ENCODE peak calls at places on chromosomes 7 and 10, in nine cellular contexts. K is keratinocyte, M is left lung, R is spleen, W is transverse colon, I is lower lobe of right lung, H is A549, N is heart right ventricle, L is fibroblast of lung. A is an unnamed sample.

GRCh38 chr7:129571201-129571600 is 40.3 kb upstream of the NRF1 start:
- DNase-seq in W (no peak), M (no peak), K (no peak), R (no peak), I (no peak), N (no peak), H (no peak), L (no peak), A (no peak)

GRCh38 chr7:150826061-150826849 is 25.7 kb downstream of the TMEM176A start:
- DNase-seq in K (no peak), L (no peak), N (peak; percentile 58), W (peak; percentile 63), R (no peak), M (no peak), I (no peak), H (no peak), A (no peak)

GRCh38 chr10:116699049-116699782 is 43.1 kb downstream of the HSPA12A start:
- DNase-seq in K (no peak), I (no peak), W (no peak), R (no peak), H (no peak), N (no peak), L (no peak), M (no peak), A (no peak)

GRCh38 chr10:5501976-5502902 is 2.9 kb upstream of the CALML5 start:
- DNase-seq in M (no peak), L (no peak), K (no peak), I (no peak), R (no peak), W (peak; percentile 6), H (no peak), N (no peak), A (no peak)

GRCh38 chr7:87574630-87575029 is 26.1 kb downstream of the ABCB1 start:
- DNase-seq in M (no peak), L (peak; percentile 62), H (no peak), R (no peak), N (no peak), K (peak; percentile 33), I (no peak), W (no peak), A (no peak)

GRCh38 chr7:45917658-45918057 is 3.4 kb downstream of the IGFBP3 start:
- DNase-seq in N (peak; percentile 85), R (peak; percentile 91), K (no peak), I (peak; percentile 79), W (peak; percentile 77), M (peak; percentile 89), L (peak; percentile 64), H (peak; percentile 69), A (peak; percentile 81)

GRCh38 chr7:132422502-132423101 is 153.7 kb downstream of the PLXNA4 start:
- DNase-seq in M (no peak), K (no peak), W (no peak), H (no peak), L (peak; percentile 48), N (no peak), I (no peak), R (peak; percentile 37), A (no peak)

GRCh38 chr7:129213828-129214227 is 11.0 kb upstream of the AHCYL2 start:
- DNase-seq in I (no peak), L (no peak), W (no peak), K (no peak), M (no peak), N (no peak), H (peak; percentile 54), R (no peak), A (no peak)

GRCh38 chr7:108222236-108222892 is 92.2 kb upstream of the LAMB4 start:
- DNase-seq in K (no peak), R (no peak), N (no peak), W (no peak), M (no peak), L (peak; percentile 41), I (no peak), H (peak; percentile 54), A (no peak)

GRCh38 chr10:109374215-109374614 is 549.1 kb downstream of the XPNPEP1 start:
- DNase-seq in N (no peak), R (no peak), W (no peak), M (no peak), I (no peak), L (peak; percentile 47), K (no peak), H (no peak), A (no peak)

GRCh38 chr7:33130184-33130583 is 820 bp downstream of the BBS9 start:
- DNase-seq in K (no peak), W (no peak), L (no peak), R (no peak), I (no peak), H (no peak), M (no peak), N (no peak), A (no peak)

DNA sequence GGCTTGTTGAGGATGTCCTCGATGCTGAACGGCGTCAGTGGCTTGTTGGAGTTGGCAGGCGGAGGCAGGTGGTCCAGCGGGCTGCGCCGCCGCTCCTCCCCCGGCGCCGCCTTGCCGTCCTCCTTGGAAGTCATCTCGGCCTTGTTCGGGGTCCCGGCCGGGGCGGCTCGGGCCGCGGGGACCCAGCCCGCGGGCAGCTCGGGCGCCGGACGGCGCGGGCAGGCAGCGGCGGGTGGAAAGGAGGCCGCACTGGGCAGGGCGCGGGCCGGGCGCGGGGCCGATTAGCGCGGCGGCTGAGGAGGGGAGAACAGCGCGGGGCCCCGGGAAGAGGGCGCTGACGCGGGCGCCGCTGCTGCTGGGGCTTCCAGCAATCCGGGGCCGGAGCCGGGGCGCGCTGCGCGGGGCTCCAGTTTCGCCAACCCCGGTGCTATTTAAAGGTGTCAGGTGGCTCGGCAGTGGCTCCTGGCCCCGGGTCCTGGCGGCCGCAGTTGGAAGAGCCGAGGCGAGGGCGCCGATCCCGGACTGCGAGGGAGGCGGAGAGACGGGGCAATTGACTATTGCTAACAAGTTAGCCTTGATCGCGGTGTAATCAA is 485 bp downstream of the LBX1 start:
- DNase-seq in W (no peak), I (no peak), R (no peak), K (no peak), L (no peak), M (no peak), H (no peak), N (no peak), A (no peak)
- H3K4me1 ChIP-seq in W (peaks cover 54% of the 10 kb centered on the region), I (peaks cover 51% of the 10 kb centered on the region), R (peaks cover 57% of the 10 kb centered on the region), K (peaks cover 18% of the 10 kb centered on the region), L (no peaks in the 10 kb centered on the region), M (peaks cover 61% of the 10 kb centered on the region), H (peaks cover 4% of the 10 kb centered on the region), N (peaks cover 52% of the 10 kb centered on the region), A (peaks cover 51% of the 10 kb centered on the region)

GRCh38 chr10:125379592-125379991 is 219.2 kb upstream of the CTBP2 start:
- DNase-seq in I (no peak), W (no peak), H (no peak), N (no peak), R (no peak), L (no peak), M (no peak), K (no peak), A (no peak)

GRCh38 chr10:125373546-125373945 is 213.2 kb upstream of the CTBP2 start:
- DNase-seq in W (no peak), K (no peak), N (no peak), I (no peak), H (no peak), R (no peak), M (no peak), L (no peak), A (no peak)

GRCh38 chr10:125370578-125370977 is 210.2 kb upstream of the CTBP2 start:
- DNase-seq in H (peak; percentile 3), I (no peak), W (no peak), L (no peak), N (no peak), K (no peak), R (no peak), M (peak; percentile 62), A (no peak)

GRCh38 chr10:125377368-125377767 is 217.0 kb upstream of the CTBP2 start:
- DNase-seq in L (no peak), H (no peak), W (no peak), I (no peak), M (no peak), K (no peak), N (no peak), R (no peak), A (no peak)

GRCh38 chr10:125375210-125375609 is 214.8 kb upstream of the CTBP2 start:
- DNase-seq in I (no peak), W (no peak), L (peak; percentile 11), K (no peak), R (no peak), N (no peak), M (no peak), H (peak; percentile 30), A (no peak)
- TF ChIP-seq CTCF in I (no peak), W (no peak), L (no peak), K (no peak), R (no peak), N (no peak), M (no peak), H (peak; percentile 15), A (no peak)

DNA sequence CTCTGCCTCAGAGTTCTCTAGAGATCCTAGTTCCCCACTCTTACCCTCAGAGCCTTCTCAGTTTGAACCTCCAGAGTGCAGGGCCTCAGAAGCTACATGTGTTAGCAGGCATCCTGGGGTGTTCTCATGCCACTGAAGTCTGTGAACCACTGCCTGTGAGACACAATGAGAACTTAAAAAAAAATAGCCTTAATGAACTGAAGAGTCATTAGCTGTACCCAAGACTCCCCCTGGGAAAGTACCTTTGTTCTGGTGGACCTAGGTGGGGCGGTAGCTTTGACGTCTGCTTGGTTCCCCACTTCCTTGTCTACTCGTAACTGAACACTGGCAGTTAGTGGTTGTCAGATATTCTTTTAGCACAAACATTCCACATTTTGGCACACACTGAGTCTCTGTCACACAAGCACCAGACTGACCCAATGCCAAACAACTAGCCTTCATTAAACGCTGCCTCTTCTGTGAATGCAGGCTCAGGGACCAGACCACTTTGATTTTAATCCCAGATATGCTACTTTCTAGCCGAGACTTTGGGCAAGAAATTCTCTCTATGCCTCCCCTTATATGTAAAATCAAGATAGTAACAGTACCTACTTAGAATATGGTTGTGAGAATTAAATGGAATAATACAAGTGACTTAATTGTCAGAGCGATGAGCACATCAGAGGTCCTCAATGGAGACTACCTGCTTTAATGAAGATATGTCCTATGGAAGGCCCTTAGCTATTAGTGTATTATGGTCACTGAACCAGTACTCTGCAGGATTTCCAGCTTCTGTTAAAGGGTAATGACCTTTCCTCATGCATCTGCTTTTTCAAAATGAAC is 75.3 kb upstream of the CC2D2B start:
- DNase-seq in R (peak; percentile 77), I (no peak), M (no peak), K (no peak), L (no peak), H (no peak), W (peak; percentile 37), N (no peak), A (no peak)
- H3K4me3 ChIP-seq in R (no peak overlapping the region), I (no peak overlapping the region), M (no peak overlapping the region), K (no peak overlapping the region), L (no peak overlapping the region), H (no peak overlapping the region), W (no peak overlapping the region), N (no peak overlapping the region), A (no peak overlapping the region)

DNA sequence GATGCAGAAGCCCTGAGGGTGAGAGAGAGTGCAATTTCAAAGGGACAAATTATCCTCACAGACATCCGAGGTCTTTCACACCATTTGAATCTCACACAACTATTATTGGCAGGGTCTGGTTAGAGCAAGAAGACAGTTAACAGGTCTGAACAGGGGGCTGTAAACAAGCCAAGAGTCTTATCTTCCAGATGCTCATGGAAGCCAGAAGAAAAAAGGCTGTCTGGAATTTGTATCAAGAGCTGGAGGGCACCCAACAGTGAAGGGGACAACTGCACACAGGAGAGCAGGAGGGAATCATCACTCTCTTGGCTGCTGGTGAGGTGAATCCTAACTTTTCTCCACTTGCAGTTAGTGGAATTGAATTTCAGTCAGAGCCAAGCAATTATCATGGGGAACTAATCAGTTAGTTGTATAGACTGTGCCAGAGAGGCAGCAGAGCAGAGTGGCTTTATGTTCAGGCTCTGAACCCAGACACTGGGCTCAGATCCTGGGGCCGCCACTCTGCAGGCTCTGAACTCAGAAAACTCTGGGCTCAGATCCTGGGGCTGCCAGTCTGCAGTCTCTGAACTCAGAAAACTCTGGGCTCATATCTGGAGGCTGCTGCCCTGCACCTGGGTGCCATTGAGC is 880.1 kb upstream of the AUTS2 start:
- DNase-seq in N (no peak), L (no peak), H (no peak), K (no peak), W (no peak), R (no peak), M (no peak), I (no peak), A (no peak)
- H3K4me1 ChIP-seq in N (peaks cover 12% of the 10 kb centered on the region), L (no peaks in the 10 kb centered on the region), H (peaks cover 14% of the 10 kb centered on the region), K (peaks cover 3% of the 10 kb centered on the region), W (no peaks in the 10 kb centered on the region), R (no peaks in the 10 kb centered on the region), M (no peaks in the 10 kb centered on the region), I (no peaks in the 10 kb centered on the region), A (no peaks in the 10 kb centered on the region)